ENCODE peak calls at places on chromosomes 5 and 9, in seven cellular contexts. Y is Peyer's patch, H is D721Med, Q is cardiac muscle cell, I is BE2C, O is AG04449, P is GM20000. U is an unnamed sample.

GRCh38 chr9:129703667-129704355 is 38.4 kb downstream of the PRRX2 start:
- DNase-seq in Y (no peak), H (no peak), Q (no peak), I (no peak), O (peak; percentile 36), P (no peak), U (no peak)

GRCh38 chr5:160269017-160269416 is 39.7 kb downstream of the FABP6 start:
- DNase-seq in Y (peak; percentile 80), H (no peak), Q (no peak), I (peak; percentile 49), O (no peak), P (no peak), U (no peak)

GRCh38 chr9:107933042-107933441 is 443.5 kb upstream of the KLF4 start:
- DNase-seq in Y (no peak), H (no peak), Q (no peak), I (no peak), O (no peak), P (no peak), U (no peak)

GRCh38 chr5:61431923-61432620 is 100.0 kb downstream of the ZSWIM6 start:
- DNase-seq in Y (no peak), H (no peak), Q (no peak), I (no peak), O (no peak), P (no peak), U (no peak)

GRCh38 chr9:91151014-91151740 is 210.5 kb downstream of the AUH start:
- DNase-seq in Y (peak; percentile 75), H (no peak), Q (no peak), I (no peak), O (peak; percentile 97), P (peak; percentile 86), U (no peak)

GRCh38 chr9:129933709-129934586 is 98.7 kb downstream of the USP20 start:
- DNase-seq in Y (no peak), H (no peak), Q (no peak), I (no peak), O (no peak), P (no peak), U (no peak)

GRCh38 chr5:1460054-1460682 is 14.9 kb upstream of the SLC6A3 start:
- DNase-seq in Y (peak; percentile 38), H (no peak), Q (no peak), I (no peak), O (no peak), P (no peak), U (no peak)

GRCh38 chr5:163915481-163915961 is 410.1 kb downstream of the MAT2B start:
- DNase-seq in Y (peak; percentile 80), H (no peak), Q (peak; percentile 51), I (no peak), O (peak; percentile 5), P (peak; percentile 29), U (no peak)

DNA sequence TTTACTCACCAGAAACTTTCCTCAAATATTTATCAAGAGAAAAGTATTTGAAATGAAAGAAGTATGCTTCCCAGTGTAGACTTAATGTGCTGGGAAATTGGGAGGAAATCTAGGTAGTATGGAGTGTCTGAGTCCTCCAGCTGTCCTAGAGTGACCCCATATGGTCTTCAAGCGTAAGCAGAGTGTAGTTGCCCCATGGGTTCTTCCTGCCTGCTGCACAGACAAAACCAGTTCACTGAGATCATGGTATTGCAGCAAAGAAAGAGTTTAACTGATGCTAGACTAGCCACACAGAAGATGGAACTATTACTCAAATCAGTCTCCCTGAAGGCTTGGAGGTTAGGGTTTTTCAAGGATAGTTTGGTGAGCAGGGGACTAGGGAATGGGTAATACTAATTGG is 114.9 kb upstream of the PRLR start:
- DNase-seq in Y (no peak), H (no peak), Q (no peak), I (no peak), O (no peak), P (no peak), U (no peak)
- TF ChIP-seq CTCF in Y (no peak), H (no peak), Q (peak; percentile 25), I (no peak), O (no peak), P (no peak), U (peak; percentile 42)

DNA sequence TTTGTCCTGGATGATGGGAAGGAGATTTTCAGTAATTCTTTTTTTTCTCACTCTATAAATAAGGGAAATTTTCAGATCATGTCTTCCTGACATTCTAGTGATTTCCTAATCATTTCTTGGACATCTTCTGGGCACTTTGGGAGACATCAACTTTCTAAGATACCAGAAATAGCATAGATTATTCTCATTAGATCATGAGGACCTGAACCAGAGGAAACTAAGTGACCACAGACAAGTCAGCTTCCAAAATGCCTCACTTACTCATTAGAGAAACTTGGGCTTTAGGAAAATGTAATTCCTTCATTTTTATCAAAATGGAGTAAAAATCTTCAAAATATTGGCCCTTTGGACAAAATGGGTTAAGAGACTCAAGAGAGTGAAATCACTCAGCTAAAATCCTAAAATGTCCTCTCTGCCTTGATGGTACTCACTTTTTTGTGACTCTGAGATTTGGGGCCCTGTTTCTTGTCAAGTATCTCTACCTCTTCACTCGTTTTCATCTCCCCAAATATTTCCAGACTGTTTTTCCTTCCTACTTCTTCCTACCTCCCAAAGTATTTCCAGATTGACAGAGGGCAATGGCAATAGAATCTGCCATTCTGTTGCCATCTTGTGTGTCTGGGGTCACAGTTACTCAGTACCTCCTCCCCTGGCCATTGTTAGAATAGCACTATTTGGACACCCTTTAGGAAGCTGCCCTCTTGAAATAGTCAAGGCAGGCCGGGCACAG is 194.5 kb downstream of the NR3C1 start:
- DNase-seq in Y (no peak), H (no peak), Q (no peak), I (peak; percentile 18), O (peak; percentile 16), P (no peak), U (no peak)
- TF ChIP-seq CTCF in Y (no peak), H (no peak), Q (peak; percentile 11), I (peak; percentile 42), O (no peak), P (no peak), U (peak; percentile 34)

GRCh38 chr5:96903300-96903699 is 27.0 kb downstream of the ERAP2 start:
- DNase-seq in Y (no peak), H (no peak), Q (no peak), I (no peak), O (no peak), P (no peak), U (no peak)

GRCh38 chr5:96904054-96904931 is 28.0 kb downstream of the ERAP2 start:
- DNase-seq in Y (no peak), H (no peak), Q (no peak), I (no peak), O (peak; percentile 2), P (no peak), U (no peak)

GRCh38 chr5:96902876-96903275 is 26.6 kb downstream of the ERAP2 start:
- DNase-seq in Y (no peak), H (no peak), Q (no peak), I (no peak), O (no peak), P (no peak), U (no peak)

GRCh38 chr5:96901841-96902240 is 25.5 kb downstream of the ERAP2 start:
- DNase-seq in Y (no peak), H (no peak), Q (no peak), I (no peak), O (no peak), P (no peak), U (no peak)

DNA sequence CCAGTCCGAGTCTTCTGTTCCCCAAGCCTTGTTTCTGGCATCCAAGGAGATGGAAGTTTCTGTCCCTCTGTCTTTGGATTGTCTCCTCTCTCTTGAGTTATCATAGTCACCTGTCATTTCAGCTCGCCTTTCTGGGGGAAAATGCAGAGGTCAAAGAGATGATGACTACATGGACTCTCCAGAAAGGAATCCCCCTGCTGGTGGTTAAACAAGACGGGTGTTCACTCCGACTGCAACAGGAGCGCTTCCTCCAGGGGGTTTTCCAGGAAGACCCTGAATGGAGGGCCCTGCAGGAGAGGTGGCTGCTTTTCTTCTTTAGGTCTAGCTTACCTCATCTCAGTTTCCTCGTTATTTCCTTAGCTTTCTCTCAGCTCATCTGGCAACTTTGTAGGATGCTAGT is 25.1 kb downstream of the ERAP2 start:
- DNase-seq in Y (no peak), H (no peak), Q (no peak), I (no peak), O (no peak), P (no peak), U (no peak)
- TF ChIP-seq CTCF in Y (no peak), H (no peak), Q (peak; percentile 6), I (peak; percentile 44), O (no peak), P (no peak), U (no peak)

GRCh38 chr9:81685763-81686613 is 3.4 kb downstream of the TLE1 start:
- DNase-seq in Y (no peak), H (no peak), Q (no peak), I (no peak), O (no peak), P (no peak), U (no peak)
- TF ChIP-seq CTCF in Y (no peak), H (no peak), Q (peak; percentile 18), I (no peak), O (no peak), P (no peak), U (peak; percentile 42)

GRCh38 chr9:134185536-134186011 is 21.2 kb upstream of the RNU6ATAC start:
- DNase-seq in Y (no peak), H (no peak), Q (no peak), I (peak; percentile 8), O (no peak), P (no peak), U (peak; percentile 18)

GRCh38 chr9:134188421-134189166 is 24.2 kb upstream of the RNU6ATAC start:
- DNase-seq in Y (peak; percentile 46), H (no peak), Q (no peak), I (peak; percentile 50), O (no peak), P (no peak), U (no peak)

GRCh38 chr9:134186471-134187109 is 22.2 kb upstream of the RNU6ATAC start:
- DNase-seq in Y (peak; percentile 55), H (no peak), Q (no peak), I (peak; percentile 6), O (no peak), P (no peak), U (no peak)

GRCh38 chr9:134187821-134188420 is 23.6 kb upstream of the RNU6ATAC start:
- DNase-seq in Y (peak; percentile 39), H (no peak), Q (no peak), I (peak; percentile 8), O (no peak), P (no peak), U (no peak)

DNA sequence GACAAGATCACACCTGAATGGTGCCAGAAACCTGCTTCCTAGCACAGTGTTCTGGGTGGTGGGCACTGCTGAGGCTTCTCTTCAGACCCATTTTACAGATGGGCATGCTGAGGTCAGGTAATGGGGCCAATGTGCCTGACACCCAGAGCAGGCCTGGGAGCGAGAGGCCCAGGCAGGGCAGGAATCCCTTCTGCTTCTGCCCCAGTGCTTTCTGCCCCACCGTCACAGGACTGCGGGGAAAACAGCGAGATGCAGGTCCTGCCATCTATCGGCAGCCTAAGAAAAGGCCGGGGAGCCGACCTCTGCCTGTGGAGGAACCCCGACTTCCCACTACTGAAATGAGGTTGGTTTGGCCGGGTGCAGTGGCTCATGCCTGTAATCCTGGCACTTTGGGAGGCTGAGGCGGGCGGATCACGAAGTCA is 22.8 kb upstream of the RNU6ATAC start:
- DNase-seq in Y (peak; percentile 53), H (no peak), Q (no peak), I (peak; percentile 2), O (no peak), P (no peak), U (no peak)
- TF ChIP-seq CTCF in Y (no peak), H (no peak), Q (no peak), I (no peak), O (no peak), P (no peak), U (no peak)

U was measured in type B pancreatic cell.